ENCODE peak calls at places on chromosomes 1 and 21, in six cellular contexts. T is astrocyte of the cerebellum, Q is nephron progenitor cell, K is neural crest cell, X is tibial artery, G is retinal pigment epithelial cell. C is an unnamed sample.

GRCh38 chr21:45600248-45600647 is 43.3 kb upstream of the PCBP3 start:
- DNase-seq in T (no peak), Q (no peak), K (no peak), X (peak; percentile 24), G (no peak), C (no peak)

GRCh38 chr1:180540697-180541594 is 17.8 kb upstream of the OVAAL start:
- DNase-seq in T (no peak), Q (no peak), K (no peak), X (peak; percentile 80), G (no peak), C (no peak)

GRCh38 chr1:203038217-203038741 is 12.0 kb downstream of the PPFIA4 start:
- DNase-seq in T (peak; percentile 24), Q (no peak), K (no peak), X (peak; percentile 88), G (peak; percentile 57), C (peak; percentile 84)

GRCh38 chr1:50976890-50977574 is 7.0 kb downstream of the CDKN2C start:
- DNase-seq in T (no peak), Q (peak; percentile 15), K (peak; percentile 14), X (peak; percentile 73), G (no peak), C (no peak)

GRCh38 chr21:33924079-33924765 is 8.6 kb upstream of the ATP5PO start:
- DNase-seq in T (peak; percentile 66), Q (peak; percentile 93), K (peak; percentile 95), X (peak; percentile 89), G (peak; percentile 37), C (peak; percentile 93)

GRCh38 chr1:74324684-74325448 is 89.7 kb downstream of the TNNI3K start:
- DNase-seq in T (no peak), Q (no peak), K (no peak), X (no peak), G (no peak), C (no peak)

GRCh38 chr1:60564856-60565445 is 491.4 kb upstream of the C1orf87 start:
- DNase-seq in T (peak; percentile 3), Q (no peak), K (no peak), X (no peak), G (no peak), C (no peak)

GRCh38 chr1:164617607-164618564 is 58.9 kb downstream of the PBX1 start:
- DNase-seq in T (no peak), Q (peak; percentile 33), K (peak; percentile 17), X (no peak), G (no peak), C (no peak)

GRCh38 chr21:44377922-44378645 is 24.7 kb downstream of the TRPM2 start:
- DNase-seq in T (no peak), Q (no peak), K (no peak), X (peak; percentile 44), G (no peak), C (no peak)

GRCh38 chr1:903305-903704 is 20.4 kb upstream of the SAMD11 start:
- DNase-seq in T (no peak), Q (no peak), K (no peak), X (no peak), G (no peak), C (no peak)

GRCh38 chr21:36441715-36442114 is 38.2 kb downstream of the CLDN14 start:
- DNase-seq in T (no peak), Q (no peak), K (no peak), X (no peak), G (no peak), C (no peak)

GRCh38 chr1:117656202-117656641 is 50.4 kb downstream of the TENT5C start:
- DNase-seq in T (no peak), Q (no peak), K (no peak), X (no peak), G (no peak), C (no peak)

GRCh38 chr1:2236695-2237677 is 8.9 kb downstream of the SKI start:
- DNase-seq in T (no peak), Q (no peak), K (no peak), X (no peak), G (no peak), C (no peak)

GRCh38 chr1:162580315-162580714 is 18.8 kb downstream of the UAP1 start:
- DNase-seq in T (no peak), Q (no peak), K (no peak), X (no peak), G (no peak), C (no peak)

GRCh38 chr21:46551636-46552241 is 53.1 kb downstream of the S100B start:
- DNase-seq in T (no peak), Q (no peak), K (no peak), X (no peak), G (no peak), C (peak; percentile 70)

GRCh38 chr1:209611771-209612570 is 28.5 kb downstream of the CAMK1G start:
- DNase-seq in T (no peak), Q (no peak), K (no peak), X (no peak), G (no peak), C (no peak)

GRCh38 chr1:17763995-17764394 is 8.9 kb downstream of the ACTL8 start:
- DNase-seq in T (no peak), Q (no peak), K (no peak), X (no peak), G (no peak), C (no peak)

GRCh38 chr1:17755120-17755519 is at the start of gene ACTL8:
- DNase-seq in T (no peak), Q (no peak), K (no peak), X (no peak), G (no peak), C (no peak)

GRCh38 chr1:17757426-17757825 is 2.3 kb downstream of the ACTL8 start:
- DNase-seq in T (no peak), Q (no peak), K (no peak), X (no peak), G (no peak), C (no peak)

GRCh38 chr1:17762313-17762712 is 7.2 kb downstream of the ACTL8 start:
- DNase-seq in T (no peak), Q (no peak), K (no peak), X (no peak), G (no peak), C (no peak)

DNA sequence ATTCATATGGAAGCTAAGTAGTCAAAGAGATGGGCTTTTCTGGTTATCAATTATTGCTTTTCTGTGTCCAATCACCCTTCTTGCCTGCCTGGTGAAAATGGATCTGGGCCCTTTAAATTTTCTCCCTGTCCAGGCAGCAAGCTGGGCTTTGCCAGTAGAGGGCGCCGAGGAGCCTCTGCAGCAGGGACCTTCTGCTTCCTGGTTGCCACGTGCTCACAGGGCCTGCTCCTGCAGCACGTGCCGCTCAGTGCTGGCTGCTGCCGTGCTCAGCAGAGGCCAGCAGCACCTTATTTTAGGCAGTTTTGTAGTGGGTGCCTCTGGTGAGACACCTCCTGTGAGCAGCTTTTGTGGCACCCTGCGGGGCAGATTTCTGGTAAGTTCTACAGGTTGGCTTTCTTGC is 4.0 kb downstream of the ACTL8 start:
- DNase-seq in T (no peak), Q (no peak), K (no peak), X (no peak), G (no peak), C (no peak)
- TF ChIP-seq CTCF in T (peak; percentile 8), Q (peak; percentile 17), K (peak; percentile 46), X (no peak), G (peak; percentile 34), C (no peak)

DNA sequence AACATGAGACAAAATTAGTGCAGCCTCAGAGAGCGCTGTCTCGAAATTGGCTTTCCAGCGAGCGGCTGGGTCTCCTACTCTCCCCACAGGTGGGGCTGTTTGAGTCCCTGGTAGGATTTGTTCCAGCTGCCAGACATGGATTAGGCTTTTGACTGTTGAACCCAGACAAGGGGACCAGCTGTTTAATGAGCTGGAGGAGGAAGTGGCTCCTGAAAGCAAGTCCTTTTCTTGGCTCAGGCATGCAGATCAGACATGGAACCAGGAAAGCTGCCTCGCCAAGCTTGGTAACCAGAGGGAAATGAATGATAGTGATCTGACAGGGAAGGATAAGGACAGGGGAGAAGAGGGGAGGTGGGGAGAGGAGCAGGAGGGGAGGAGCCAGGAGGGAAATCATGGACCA is 69.7 kb downstream of the UBIAD1 start:
- DNase-seq in T (no peak), Q (no peak), K (no peak), X (no peak), G (no peak), C (no peak)
- TF ChIP-seq CTCF in T (no peak), Q (no peak), K (no peak), X (no peak), G (no peak), C (no peak)

DNA sequence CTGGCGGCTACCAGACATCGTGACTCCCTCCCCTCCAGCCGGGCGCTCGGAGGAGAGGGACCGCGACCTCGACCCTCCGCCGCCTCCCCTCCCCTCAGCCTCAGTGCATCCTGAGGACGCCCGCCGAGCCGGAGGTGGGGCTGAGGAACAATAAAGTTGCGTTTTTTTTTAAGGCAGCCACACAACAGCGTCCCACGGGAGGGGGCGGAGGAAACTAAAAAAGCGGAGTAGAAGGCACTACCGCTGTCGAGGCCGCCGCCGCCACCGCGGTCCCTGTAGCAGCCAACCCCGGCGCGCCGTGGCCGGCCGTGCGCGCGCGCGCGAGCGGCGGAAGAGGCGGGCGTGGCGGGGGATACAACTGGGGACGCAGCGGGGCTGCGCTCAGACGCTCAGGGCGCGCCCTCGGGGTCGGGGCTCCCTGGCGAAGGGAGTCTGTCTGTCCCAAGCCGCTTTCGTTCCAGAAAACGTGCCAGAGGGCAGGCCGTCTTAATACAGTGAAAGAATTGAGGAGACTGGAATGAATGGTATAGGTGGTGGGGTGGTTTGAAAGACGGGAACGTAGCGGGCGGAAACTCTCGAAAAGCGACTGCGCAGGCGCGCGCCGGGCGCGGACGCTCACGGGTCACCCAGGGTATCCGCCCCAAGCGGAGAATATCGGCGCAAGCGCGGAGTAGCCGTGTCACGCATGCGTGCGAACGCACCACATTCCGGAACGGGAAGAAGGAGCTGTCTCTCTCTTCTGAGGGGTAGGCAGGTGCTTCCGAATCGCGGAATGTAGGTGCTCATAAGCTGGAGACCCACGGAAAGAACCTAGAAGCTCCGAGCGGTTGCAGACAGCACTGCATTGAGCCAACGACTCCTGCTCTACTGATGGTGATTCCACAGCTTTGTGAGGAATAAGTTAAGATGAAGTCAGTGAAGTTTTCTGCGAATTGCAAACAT is at the start of gene COP1:
- DNase-seq in T (peak; percentile 85), Q (peak; percentile 96), K (peak; percentile 85), X (peak; percentile 97), G (peak; percentile 69), C (peak; percentile 98)
- TF ChIP-seq CTCF in T (no peak), Q (no peak), K (peak; percentile 25), X (peak; percentile 19), G (no peak), C (no peak)

DNA sequence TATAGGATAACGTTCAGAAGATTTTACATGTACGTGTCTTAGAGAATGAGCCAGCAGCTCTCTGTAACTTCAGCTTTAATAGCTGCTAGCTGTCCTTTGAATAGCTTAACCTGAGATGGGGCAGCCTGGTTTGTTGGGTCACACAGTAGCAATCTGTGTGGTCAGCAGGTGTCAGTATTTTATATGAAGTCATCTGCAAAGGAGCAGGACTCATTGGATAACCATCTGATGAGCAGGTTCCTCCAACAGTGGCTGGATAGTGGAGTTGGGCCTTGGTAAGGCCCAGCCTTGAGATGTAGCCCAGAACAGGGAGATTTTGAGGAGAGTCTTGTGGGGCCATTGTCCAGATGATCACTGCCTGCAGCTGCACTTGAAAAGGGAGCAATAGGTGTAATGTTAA is 6.4 kb downstream of the GSTM5 start:
- DNase-seq in T (no peak), Q (no peak), K (no peak), X (no peak), G (no peak), C (no peak)
- TF ChIP-seq CTCF in T (no peak), Q (no peak), K (no peak), X (no peak), G (peak; percentile 12), C (no peak)

GRCh38 chr1:207333620-207334019 is 12.1 kb downstream of the CD55 start:
- DNase-seq in T (no peak), Q (no peak), K (no peak), X (no peak), G (no peak), C (no peak)

GRCh38 chr1:207336559-207337467 is 15.3 kb downstream of the CD55 start:
- DNase-seq in T (no peak), Q (no peak), K (no peak), X (no peak), G (no peak), C (no peak)

GRCh38 chr1:207335695-207336363 is 14.4 kb downstream of the CD55 start:
- DNase-seq in T (no peak), Q (no peak), K (no peak), X (no peak), G (no peak), C (no peak)
- TF ChIP-seq CTCF in T (no peak), Q (no peak), K (no peak), X (no peak), G (no peak), C (no peak)